ENCODE peak calls at places on chromosomes 11 and 22, in seven cellular contexts. One of them, this sample, is unnamed.

GRCh38 chr11:102111787-102112653 is 1.8 kb downstream of the YAP1 start:
- DNase-seq in HCT116: peak
- DNase-seq in breast epithelium: no peak
- DNase-seq in sigmoid colon: peak
- DNase-seq in suprapubic skin: no peak
- DNase-seq in heart left ventricle: peak
- DNase-seq in transverse colon: peak
- DNase-seq in this sample: peak

GRCh38 chr22:50436134-50436830 is 38.6 kb downstream of the SBF1 start:
- DNase-seq in HCT116: no peak
- DNase-seq in breast epithelium: no peak
- DNase-seq in sigmoid colon: no peak
- DNase-seq in suprapubic skin: no peak
- DNase-seq in heart left ventricle: no peak
- DNase-seq in transverse colon: no peak
- DNase-seq in this sample: no peak

GRCh38 chr22:30574095-30574981 is at the start of gene GAL3ST1:
- DNase-seq in HCT116: no peak
- DNase-seq in breast epithelium: no peak
- DNase-seq in sigmoid colon: no peak
- DNase-seq in suprapubic skin: no peak
- DNase-seq in heart left ventricle: no peak
- DNase-seq in transverse colon: peak
- DNase-seq in this sample: no peak

GRCh38 chr22:35205141-35205775 is 52.0 kb upstream of the HMGXB4 start:
- DNase-seq in HCT116: no peak
- DNase-seq in breast epithelium: no peak
- DNase-seq in sigmoid colon: no peak
- DNase-seq in suprapubic skin: no peak
- DNase-seq in heart left ventricle: no peak
- DNase-seq in transverse colon: no peak
- DNase-seq in this sample: no peak

GRCh38 chr22:29328566-29329500 is 13.3 kb upstream of the RASL10A start:
- DNase-seq in HCT116: no peak
- DNase-seq in breast epithelium: no peak
- DNase-seq in sigmoid colon: no peak
- DNase-seq in suprapubic skin: no peak
- DNase-seq in heart left ventricle: peak
- DNase-seq in transverse colon: no peak
- DNase-seq in this sample: no peak

GRCh38 chr11:74929431-74930363 is 19.2 kb downstream of the XRRA1 start:
- DNase-seq in HCT116: peak
- DNase-seq in breast epithelium: peak
- DNase-seq in sigmoid colon: peak
- DNase-seq in suprapubic skin: peak
- DNase-seq in heart left ventricle: peak
- DNase-seq in transverse colon: peak
- DNase-seq in this sample: no peak

GRCh38 chr11:46277313-46277622 is 194 bp upstream of the CREB3L1 start:
- DNase-seq in HCT116: no peak
- DNase-seq in breast epithelium: no peak
- DNase-seq in sigmoid colon: peak
- DNase-seq in suprapubic skin: no peak
- DNase-seq in heart left ventricle: no peak
- DNase-seq in transverse colon: no peak
- DNase-seq in this sample: peak

GRCh38 chr22:41596776-41597634 is 7.4 kb upstream of the PMM1 start:
- DNase-seq in HCT116: no peak
- DNase-seq in breast epithelium: peak
- DNase-seq in sigmoid colon: peak
- DNase-seq in suprapubic skin: no peak
- DNase-seq in heart left ventricle: peak
- DNase-seq in transverse colon: peak
- DNase-seq in this sample: peak

GRCh38 chr11:66278396-66279091 is 569 bp downstream of the CNIH2 start:
- DNase-seq in HCT116: no peak
- DNase-seq in breast epithelium: no peak
- DNase-seq in sigmoid colon: no peak
- DNase-seq in suprapubic skin: no peak
- DNase-seq in heart left ventricle: no peak
- DNase-seq in transverse colon: no peak
- DNase-seq in this sample: no peak

GRCh38 chr11:101870510-101870909 is 44.3 kb upstream of the CEP126 start:
- DNase-seq in HCT116: peak
- DNase-seq in breast epithelium: no peak
- DNase-seq in sigmoid colon: no peak
- DNase-seq in suprapubic skin: no peak
- DNase-seq in heart left ventricle: no peak
- DNase-seq in transverse colon: no peak
- DNase-seq in this sample: no peak

GRCh38 chr11:83063073-83063754 is 8.5 kb downstream of the RAB30 start:
- DNase-seq in HCT116: no peak
- DNase-seq in breast epithelium: no peak
- DNase-seq in sigmoid colon: no peak
- DNase-seq in suprapubic skin: no peak
- DNase-seq in heart left ventricle: no peak
- DNase-seq in transverse colon: no peak
- DNase-seq in this sample: no peak

GRCh38 chr22:35330258-35330861 is 30.7 kb downstream of the TOM1 start:
- DNase-seq in HCT116: no peak
- DNase-seq in breast epithelium: no peak
- DNase-seq in sigmoid colon: peak
- DNase-seq in suprapubic skin: peak
- DNase-seq in heart left ventricle: peak
- DNase-seq in transverse colon: peak
- DNase-seq in this sample: peak

GRCh38 chr11:67357831-67358555 is 4.6 kb upstream of the POLD4 start:
- DNase-seq in HCT116: no peak
- DNase-seq in breast epithelium: no peak
- DNase-seq in sigmoid colon: no peak
- DNase-seq in suprapubic skin: no peak
- DNase-seq in heart left ventricle: no peak
- DNase-seq in transverse colon: no peak
- DNase-seq in this sample: no peak

GRCh38 chr11:10771457-10771856 is 20.4 kb downstream of the CTR9 start:
- DNase-seq in HCT116: no peak
- DNase-seq in breast epithelium: no peak
- DNase-seq in sigmoid colon: no peak
- DNase-seq in suprapubic skin: no peak
- DNase-seq in heart left ventricle: no peak
- DNase-seq in transverse colon: no peak
- DNase-seq in this sample: no peak

GRCh38 chr11:18720811-18721575 is 5.0 kb downstream of the IGSF22 start:
- DNase-seq in HCT116: peak
- DNase-seq in breast epithelium: peak
- DNase-seq in sigmoid colon: peak
- DNase-seq in suprapubic skin: peak
- DNase-seq in heart left ventricle: peak
- DNase-seq in transverse colon: peak
- DNase-seq in this sample: peak

GRCh38 chr22:33923033-33923432 is 2.8 kb upstream of the LARGE1 start:
- DNase-seq in HCT116: no peak
- DNase-seq in breast epithelium: no peak
- DNase-seq in sigmoid colon: no peak
- DNase-seq in suprapubic skin: no peak
- DNase-seq in heart left ventricle: no peak
- DNase-seq in transverse colon: no peak
- DNase-seq in this sample: no peak

DNA sequence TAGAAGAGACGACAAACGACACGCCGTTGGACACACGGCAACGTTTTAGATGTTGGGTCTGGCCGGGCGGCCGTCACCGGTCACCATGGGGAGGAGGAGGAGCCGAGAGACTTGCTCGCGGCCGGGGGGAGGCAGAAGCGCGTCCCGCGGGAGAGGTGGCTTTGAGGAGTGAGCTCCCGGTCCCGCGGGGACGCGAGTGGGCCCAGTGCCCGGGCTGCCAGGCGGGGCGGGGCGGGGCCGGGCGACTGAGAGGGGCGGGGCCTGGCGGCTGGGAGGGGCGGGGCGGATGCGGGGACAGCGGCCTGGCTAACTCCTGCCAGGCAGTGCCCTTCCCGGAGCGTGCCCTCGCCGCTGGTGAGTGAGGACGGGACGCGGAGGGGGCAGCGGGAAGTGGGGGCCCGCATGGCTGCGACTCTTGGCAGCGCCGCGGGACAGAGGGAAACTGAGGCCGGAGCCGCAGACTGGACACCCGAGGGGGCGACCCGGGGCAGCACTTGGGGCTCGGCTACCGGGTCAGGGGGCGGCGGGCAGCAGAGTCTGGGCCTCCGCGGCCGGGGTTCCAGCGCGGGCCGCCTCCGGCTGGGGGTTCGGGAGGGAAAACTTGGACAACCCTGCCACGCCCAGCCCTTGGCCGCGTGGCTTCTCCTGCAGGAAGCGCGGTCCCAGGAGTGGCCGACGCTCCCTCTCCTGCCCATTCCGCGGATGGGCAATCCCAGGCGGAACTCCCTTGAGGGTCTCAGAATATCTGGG is at the start of gene TSPO:
- DNase-seq in HCT116: no peak
- DNase-seq in breast epithelium: peak
- DNase-seq in sigmoid colon: peak
- DNase-seq in suprapubic skin: peak
- DNase-seq in heart left ventricle: peak
- DNase-seq in transverse colon: peak
- DNase-seq in this sample: peak
- TF ChIP-seq POLR2A in HCT116: peak
- TF ChIP-seq POLR2A in breast epithelium: no peak
- TF ChIP-seq POLR2A in sigmoid colon: no peak
- TF ChIP-seq POLR2A in suprapubic skin: no peak
- TF ChIP-seq POLR2A in heart left ventricle: peak
- TF ChIP-seq POLR2A in transverse colon: peak
- TF ChIP-seq POLR2A in this sample: no peak

DNA sequence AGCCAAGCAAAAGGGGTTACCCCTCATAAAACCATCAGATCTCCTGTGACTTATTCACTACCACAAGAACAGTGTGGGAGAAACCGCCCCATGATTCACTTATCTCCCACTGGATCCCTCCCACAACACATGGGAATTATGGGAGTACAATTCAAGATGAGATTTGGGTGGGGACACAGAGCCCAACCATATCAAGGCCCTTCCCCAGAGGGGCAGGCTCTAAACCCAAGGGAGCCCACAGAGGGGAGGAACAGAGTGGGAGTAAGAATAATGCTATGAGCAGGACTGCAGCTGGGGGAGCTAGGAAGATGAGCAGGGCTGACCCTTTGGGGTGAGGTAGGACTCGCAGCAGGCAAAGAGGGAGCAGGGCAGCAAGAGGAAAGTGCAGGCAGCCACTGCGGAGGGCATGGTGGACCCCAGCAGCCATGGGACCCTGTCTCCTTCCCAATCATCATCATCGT is 59.3 kb downstream of the CD82 start:
- DNase-seq in HCT116: no peak
- DNase-seq in breast epithelium: no peak
- DNase-seq in sigmoid colon: peak
- DNase-seq in suprapubic skin: peak
- DNase-seq in heart left ventricle: no peak
- DNase-seq in transverse colon: peak
- DNase-seq in this sample: peak
- TF ChIP-seq POLR2A in HCT116: no peak
- TF ChIP-seq POLR2A in breast epithelium: no peak
- TF ChIP-seq POLR2A in sigmoid colon: no peak
- TF ChIP-seq POLR2A in suprapubic skin: no peak
- TF ChIP-seq POLR2A in heart left ventricle: no peak
- TF ChIP-seq POLR2A in transverse colon: no peak
- TF ChIP-seq POLR2A in this sample: no peak

GRCh38 chr11:17351171-17351509 is 460 bp upstream of the NCR3LG1 start:
- DNase-seq in HCT116: no peak
- DNase-seq in breast epithelium: no peak
- DNase-seq in sigmoid colon: no peak
- DNase-seq in suprapubic skin: no peak
- DNase-seq in heart left ventricle: no peak
- DNase-seq in transverse colon: no peak
- DNase-seq in this sample: no peak

GRCh38 chr11:17351510-17352176 is at the start of gene NCR3LG1:
- DNase-seq in HCT116: no peak
- DNase-seq in breast epithelium: no peak
- DNase-seq in sigmoid colon: peak
- DNase-seq in suprapubic skin: peak
- DNase-seq in heart left ventricle: peak
- DNase-seq in transverse colon: peak
- DNase-seq in this sample: peak

GRCh38 chr11:17354070-17354924 is 2.7 kb downstream of the NCR3LG1 start:
- DNase-seq in HCT116: peak
- DNase-seq in breast epithelium: no peak
- DNase-seq in sigmoid colon: peak
- DNase-seq in suprapubic skin: no peak
- DNase-seq in heart left ventricle: peak
- DNase-seq in transverse colon: peak
- DNase-seq in this sample: peak

GRCh38 chr11:17352925-17353227 is 1.3 kb downstream of the NCR3LG1 start:
- DNase-seq in HCT116: no peak
- DNase-seq in breast epithelium: peak
- DNase-seq in sigmoid colon: peak
- DNase-seq in suprapubic skin: peak
- DNase-seq in heart left ventricle: peak
- DNase-seq in transverse colon: peak
- DNase-seq in this sample: peak

GRCh38 chr11:17353228-17354021 is 1.8 kb downstream of the NCR3LG1 start:
- DNase-seq in HCT116: peak
- DNase-seq in breast epithelium: peak
- DNase-seq in sigmoid colon: peak
- DNase-seq in suprapubic skin: peak
- DNase-seq in heart left ventricle: peak
- DNase-seq in transverse colon: peak
- DNase-seq in this sample: peak
- TF ChIP-seq POLR2A in HCT116: peak
- TF ChIP-seq POLR2A in breast epithelium: no peak
- TF ChIP-seq POLR2A in sigmoid colon: no peak
- TF ChIP-seq POLR2A in suprapubic skin: no peak
- TF ChIP-seq POLR2A in heart left ventricle: no peak
- TF ChIP-seq POLR2A in transverse colon: peak
- TF ChIP-seq POLR2A in this sample: no peak

GRCh38 chr22:37545703-37546435 is 14.4 kb upstream of the CDC42EP1 start:
- DNase-seq in HCT116: no peak
- DNase-seq in breast epithelium: peak
- DNase-seq in sigmoid colon: peak
- DNase-seq in suprapubic skin: peak
- DNase-seq in heart left ventricle: peak
- DNase-seq in transverse colon: peak
- DNase-seq in this sample: peak
- TF ChIP-seq POLR2A in HCT116: no peak
- TF ChIP-seq POLR2A in breast epithelium: peak
- TF ChIP-seq POLR2A in sigmoid colon: peak
- TF ChIP-seq POLR2A in suprapubic skin: no peak
- TF ChIP-seq POLR2A in heart left ventricle: peak
- TF ChIP-seq POLR2A in transverse colon: peak
- TF ChIP-seq POLR2A in this sample: no peak

GRCh38 chr11:110689306-110689705 is 22.9 kb downstream of the ARHGAP20 start:
- DNase-seq in HCT116: no peak
- DNase-seq in breast epithelium: no peak
- DNase-seq in sigmoid colon: no peak
- DNase-seq in suprapubic skin: no peak
- DNase-seq in heart left ventricle: no peak
- DNase-seq in transverse colon: no peak
- DNase-seq in this sample: no peak

DNA sequence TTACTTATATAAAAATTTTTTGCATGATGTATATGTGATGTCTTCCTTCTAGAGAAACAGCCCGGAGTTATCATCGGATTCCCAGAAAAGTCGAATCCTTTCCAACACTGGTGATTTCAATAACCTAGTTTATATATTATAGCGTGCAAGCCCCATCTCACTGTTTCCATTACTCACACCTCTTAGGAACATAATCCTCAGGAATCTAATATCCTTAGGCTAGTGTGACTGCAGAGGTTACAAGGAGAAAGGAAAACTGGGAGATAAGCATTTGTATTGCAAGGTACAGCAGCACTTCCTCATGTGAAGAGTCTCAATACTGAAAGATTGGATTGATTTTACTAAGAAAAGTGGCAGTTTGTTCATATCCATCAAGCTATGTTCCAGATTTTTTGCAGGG is 20.3 kb downstream of the ARHGAP20 start:
- DNase-seq in HCT116: no peak
- DNase-seq in breast epithelium: no peak
- DNase-seq in sigmoid colon: no peak
- DNase-seq in suprapubic skin: no peak
- DNase-seq in heart left ventricle: no peak
- DNase-seq in transverse colon: no peak
- DNase-seq in this sample: no peak
- TF ChIP-seq POLR2A in HCT116: no peak
- TF ChIP-seq POLR2A in breast epithelium: no peak
- TF ChIP-seq POLR2A in sigmoid colon: no peak
- TF ChIP-seq POLR2A in suprapubic skin: no peak
- TF ChIP-seq POLR2A in heart left ventricle: no peak
- TF ChIP-seq POLR2A in transverse colon: no peak
- TF ChIP-seq POLR2A in this sample: no peak